ENCODE peak calls at places on chromosomes 1 and 21, in seven cellular contexts. One of them, this sample, is unnamed.
A peak's percentile ranks its signal among the peaks of the same experiment; 100 is the strongest.

GRCh38 chr1:112344754-112345423 is 51.1 kb upstream of the CTTNBP2NL start:
- DNase-seq in CD4-positive, alpha-beta memory T cell: peak; percentile 42
- DNase-seq in ovary: no peak
- DNase-seq in heart left ventricle: no peak
- DNase-seq in breast epithelium: no peak
- DNase-seq in aorta: no peak
- DNase-seq in iPS DF 6.9: no peak
- DNase-seq in this sample: no peak

GRCh38 chr1:154212083-154212482 is 6.0 kb upstream of the CFAP141 start:
- DNase-seq in CD4-positive, alpha-beta memory T cell: no peak
- DNase-seq in ovary: no peak
- DNase-seq in heart left ventricle: peak; percentile 42
- DNase-seq in breast epithelium: no peak
- DNase-seq in aorta: no peak
- DNase-seq in iPS DF 6.9: no peak
- DNase-seq in this sample: no peak

GRCh38 chr21:45167796-45168222 is 93.4 kb downstream of the ADARB1 start:
- DNase-seq in CD4-positive, alpha-beta memory T cell: no peak
- DNase-seq in ovary: no peak
- DNase-seq in heart left ventricle: no peak
- DNase-seq in breast epithelium: no peak
- DNase-seq in aorta: no peak
- DNase-seq in iPS DF 6.9: no peak
- DNase-seq in this sample: no peak

GRCh38 chr1:67019600-67020136 is 34.3 kb downstream of the SLC35D1 start:
- DNase-seq in CD4-positive, alpha-beta memory T cell: no peak
- DNase-seq in ovary: no peak
- DNase-seq in heart left ventricle: peak; percentile 22
- DNase-seq in breast epithelium: no peak
- DNase-seq in aorta: no peak
- DNase-seq in iPS DF 6.9: peak; percentile 16
- DNase-seq in this sample: no peak

GRCh38 chr21:45938453-45938755 is 43.2 kb upstream of the COL6A1 start:
- DNase-seq in CD4-positive, alpha-beta memory T cell: no peak
- DNase-seq in ovary: no peak
- DNase-seq in heart left ventricle: no peak
- DNase-seq in breast epithelium: no peak
- DNase-seq in aorta: no peak
- DNase-seq in iPS DF 6.9: no peak
- DNase-seq in this sample: no peak

GRCh38 chr1:233326319-233326994 is 1.1 kb upstream of the MAP3K21 start:
- DNase-seq in CD4-positive, alpha-beta memory T cell: no peak
- DNase-seq in ovary: peak; percentile 21
- DNase-seq in heart left ventricle: no peak
- DNase-seq in breast epithelium: peak; percentile 29
- DNase-seq in aorta: no peak
- DNase-seq in iPS DF 6.9: no peak
- DNase-seq in this sample: no peak

GRCh38 chr1:154616659-154617345 is 8.8 kb upstream of the ADAR start:
- DNase-seq in CD4-positive, alpha-beta memory T cell: no peak
- DNase-seq in ovary: no peak
- DNase-seq in heart left ventricle: no peak
- DNase-seq in breast epithelium: no peak
- DNase-seq in aorta: no peak
- DNase-seq in iPS DF 6.9: no peak
- DNase-seq in this sample: no peak

GRCh38 chr1:54842206-54842915 is 41.2 kb upstream of the TTC22 start:
- DNase-seq in CD4-positive, alpha-beta memory T cell: no peak
- DNase-seq in ovary: no peak
- DNase-seq in heart left ventricle: no peak
- DNase-seq in breast epithelium: peak; percentile 12
- DNase-seq in aorta: no peak
- DNase-seq in iPS DF 6.9: no peak
- DNase-seq in this sample: no peak

GRCh38 chr1:219542828-219543518 is 69.9 kb downstream of the ZC3H11B start:
- DNase-seq in CD4-positive, alpha-beta memory T cell: no peak
- DNase-seq in ovary: no peak
- DNase-seq in heart left ventricle: no peak
- DNase-seq in breast epithelium: no peak
- DNase-seq in aorta: no peak
- DNase-seq in iPS DF 6.9: no peak
- DNase-seq in this sample: no peak

GRCh38 chr1:107863342-107863741 is 101.6 kb downstream of the VAV3 start:
- DNase-seq in CD4-positive, alpha-beta memory T cell: no peak
- DNase-seq in ovary: no peak
- DNase-seq in heart left ventricle: no peak
- DNase-seq in breast epithelium: no peak
- DNase-seq in aorta: no peak
- DNase-seq in iPS DF 6.9: no peak
- DNase-seq in this sample: no peak

GRCh38 chr21:25115021-25115420 is 492.3 kb downstream of the MRPL39 start:
- DNase-seq in CD4-positive, alpha-beta memory T cell: no peak
- DNase-seq in ovary: no peak
- DNase-seq in heart left ventricle: no peak
- DNase-seq in breast epithelium: no peak
- DNase-seq in aorta: no peak
- DNase-seq in iPS DF 6.9: no peak
- DNase-seq in this sample: no peak

GRCh38 chr1:186421446-186421845 is 39.5 kb downstream of the PDC start:
- DNase-seq in CD4-positive, alpha-beta memory T cell: no peak
- DNase-seq in ovary: no peak
- DNase-seq in heart left ventricle: no peak
- DNase-seq in breast epithelium: no peak
- DNase-seq in aorta: no peak
- DNase-seq in iPS DF 6.9: no peak
- DNase-seq in this sample: no peak

GRCh38 chr1:20511518-20512428 is 3.8 kb upstream of the MUL1 start:
- DNase-seq in CD4-positive, alpha-beta memory T cell: no peak
- DNase-seq in ovary: no peak
- DNase-seq in heart left ventricle: no peak
- DNase-seq in breast epithelium: no peak
- DNase-seq in aorta: peak; percentile 11
- DNase-seq in iPS DF 6.9: no peak
- DNase-seq in this sample: no peak

GRCh38 chr1:112997781-112998180 is 41.8 kb upstream of the SLC16A1 start:
- DNase-seq in CD4-positive, alpha-beta memory T cell: no peak
- DNase-seq in ovary: no peak
- DNase-seq in heart left ventricle: peak; percentile 34
- DNase-seq in breast epithelium: no peak
- DNase-seq in aorta: no peak
- DNase-seq in iPS DF 6.9: no peak
- DNase-seq in this sample: no peak

GRCh38 chr1:175630076-175630475 is 113.3 kb downstream of the TNR start:
- DNase-seq in CD4-positive, alpha-beta memory T cell: no peak
- DNase-seq in ovary: no peak
- DNase-seq in heart left ventricle: no peak
- DNase-seq in breast epithelium: no peak
- DNase-seq in aorta: no peak
- DNase-seq in iPS DF 6.9: no peak
- DNase-seq in this sample: no peak

GRCh38 chr1:155961937-155962336 is 16.4 kb downstream of the ARHGEF2 start:
- DNase-seq in CD4-positive, alpha-beta memory T cell: no peak
- DNase-seq in ovary: peak; percentile 56
- DNase-seq in heart left ventricle: peak; percentile 61
- DNase-seq in breast epithelium: no peak
- DNase-seq in aorta: peak; percentile 95
- DNase-seq in iPS DF 6.9: no peak
- DNase-seq in this sample: peak; percentile 52

GRCh38 chr1:125119024-125119441 is 3934.3 kb downstream of the SRGAP2C start:
- DNase-seq in CD4-positive, alpha-beta memory T cell: no peak
- DNase-seq in ovary: no peak
- DNase-seq in heart left ventricle: no peak
- DNase-seq in breast epithelium: no peak
- DNase-seq in aorta: peak; percentile 69
- DNase-seq in iPS DF 6.9: no peak
- DNase-seq in this sample: no peak

GRCh38 chr21:36446296-36446695 is 33.6 kb downstream of the CLDN14 start:
- DNase-seq in CD4-positive, alpha-beta memory T cell: no peak
- DNase-seq in ovary: no peak
- DNase-seq in heart left ventricle: no peak
- DNase-seq in breast epithelium: no peak
- DNase-seq in aorta: no peak
- DNase-seq in iPS DF 6.9: no peak
- DNase-seq in this sample: no peak

GRCh38 chr1:158951956-158952355 is 20.6 kb downstream of the PYHIN1 start:
- DNase-seq in CD4-positive, alpha-beta memory T cell: no peak
- DNase-seq in ovary: no peak
- DNase-seq in heart left ventricle: no peak
- DNase-seq in breast epithelium: no peak
- DNase-seq in aorta: no peak
- DNase-seq in iPS DF 6.9: no peak
- DNase-seq in this sample: no peak

GRCh38 chr1:183568176-183569041 is 21.9 kb downstream of the NCF2 start:
- DNase-seq in CD4-positive, alpha-beta memory T cell: no peak
- DNase-seq in ovary: no peak
- DNase-seq in heart left ventricle: peak; percentile 63
- DNase-seq in breast epithelium: no peak
- DNase-seq in aorta: no peak
- DNase-seq in iPS DF 6.9: no peak
- DNase-seq in this sample: no peak

GRCh38 chr1:28915036-28915895 is 897 bp downstream of the EPB41 start:
- DNase-seq in CD4-positive, alpha-beta memory T cell: peak; percentile 64
- DNase-seq in ovary: peak; percentile 33
- DNase-seq in heart left ventricle: no peak
- DNase-seq in breast epithelium: no peak
- DNase-seq in aorta: no peak
- DNase-seq in iPS DF 6.9: no peak
- DNase-seq in this sample: peak; percentile 56

GRCh38 chr1:28913786-28914227 is 562 bp upstream of the EPB41 start:
- DNase-seq in CD4-positive, alpha-beta memory T cell: no peak
- DNase-seq in ovary: no peak
- DNase-seq in heart left ventricle: no peak
- DNase-seq in breast epithelium: no peak
- DNase-seq in aorta: no peak
- DNase-seq in iPS DF 6.9: no peak
- DNase-seq in this sample: no peak

GRCh38 chr1:28914228-28915035 is at the start of gene EPB41:
- DNase-seq in CD4-positive, alpha-beta memory T cell: peak; percentile 91
- DNase-seq in ovary: peak; percentile 95
- DNase-seq in heart left ventricle: peak; percentile 90
- DNase-seq in breast epithelium: peak; percentile 82
- DNase-seq in aorta: peak; percentile 96
- DNase-seq in iPS DF 6.9: peak; percentile 98
- DNase-seq in this sample: peak; percentile 98

GRCh38 chr1:28921286-28921869 is 7.0 kb downstream of the EPB41 start:
- DNase-seq in CD4-positive, alpha-beta memory T cell: no peak
- DNase-seq in ovary: no peak
- DNase-seq in heart left ventricle: no peak
- DNase-seq in breast epithelium: no peak
- DNase-seq in aorta: no peak
- DNase-seq in iPS DF 6.9: no peak
- DNase-seq in this sample: no peak

GRCh38 chr1:28917757-28918118 is 3.4 kb downstream of the EPB41 start:
- DNase-seq in CD4-positive, alpha-beta memory T cell: peak; percentile 45
- DNase-seq in ovary: no peak
- DNase-seq in heart left ventricle: no peak
- DNase-seq in breast epithelium: no peak
- DNase-seq in aorta: no peak
- DNase-seq in iPS DF 6.9: no peak
- DNase-seq in this sample: no peak
- H3K27ac ChIP-seq in CD4-positive, alpha-beta memory T cell: no peak overlapping the region
- H3K27ac ChIP-seq in ovary: no peak overlapping the region
- H3K27ac ChIP-seq in heart left ventricle: no peak overlapping the region
- H3K27ac ChIP-seq in breast epithelium: no peak overlapping the region
- H3K27ac ChIP-seq in aorta: no peak overlapping the region
- H3K27ac ChIP-seq in iPS DF 6.9: no peak overlapping the region
- H3K27ac ChIP-seq in this sample: no peak overlapping the region

DNA sequence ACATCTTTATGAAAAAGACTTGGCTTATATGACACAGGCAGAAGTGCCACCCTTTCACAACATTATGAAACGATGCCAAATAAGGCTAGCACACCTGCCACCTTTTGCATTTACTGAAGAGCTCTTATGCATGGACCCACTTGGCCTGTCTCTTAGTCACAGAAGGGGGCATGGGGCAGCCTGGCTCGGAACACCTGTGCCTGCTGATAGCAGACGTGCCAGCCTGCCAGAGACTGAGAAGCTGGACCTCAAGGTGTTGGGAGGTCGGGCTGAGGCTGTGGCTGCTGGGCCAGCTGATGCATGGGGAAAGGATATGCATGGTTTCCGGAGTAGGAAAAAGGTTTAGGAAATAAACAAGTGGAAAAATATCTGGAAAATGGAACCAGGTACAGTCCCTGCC is 21.5 kb downstream of the RCAN1 start:
- DNase-seq in CD4-positive, alpha-beta memory T cell: no peak
- DNase-seq in ovary: no peak
- DNase-seq in heart left ventricle: no peak
- DNase-seq in breast epithelium: no peak
- DNase-seq in aorta: no peak
- DNase-seq in iPS DF 6.9: no peak
- DNase-seq in this sample: no peak
- H3K27ac ChIP-seq in CD4-positive, alpha-beta memory T cell: no peak overlapping the region
- H3K27ac ChIP-seq in ovary: no peak overlapping the region
- H3K27ac ChIP-seq in heart left ventricle: no peak overlapping the region
- H3K27ac ChIP-seq in breast epithelium: peak overlapping the region; percentile 20
- H3K27ac ChIP-seq in aorta: no peak overlapping the region
- H3K27ac ChIP-seq in iPS DF 6.9: no peak overlapping the region
- H3K27ac ChIP-seq in this sample: no peak overlapping the region

GRCh38 chr1:245091171-245091621 is 63.6 kb upstream of the KIF26B start:
- DNase-seq in CD4-positive, alpha-beta memory T cell: no peak
- DNase-seq in ovary: no peak
- DNase-seq in heart left ventricle: no peak
- DNase-seq in breast epithelium: no peak
- DNase-seq in aorta: no peak
- DNase-seq in iPS DF 6.9: no peak
- DNase-seq in this sample: no peak
- H3K27ac ChIP-seq in CD4-positive, alpha-beta memory T cell: no peak overlapping the region
- H3K27ac ChIP-seq in ovary: no peak overlapping the region
- H3K27ac ChIP-seq in heart left ventricle: no peak overlapping the region
- H3K27ac ChIP-seq in breast epithelium: no peak overlapping the region
- H3K27ac ChIP-seq in aorta: no peak overlapping the region
- H3K27ac ChIP-seq in iPS DF 6.9: no peak overlapping the region
- H3K27ac ChIP-seq in this sample: no peak overlapping the region

GRCh38 chr1:12643079-12643478 is 806 bp upstream of the AADACL4 start:
- DNase-seq in CD4-positive, alpha-beta memory T cell: no peak
- DNase-seq in ovary: no peak
- DNase-seq in heart left ventricle: no peak
- DNase-seq in breast epithelium: no peak
- DNase-seq in aorta: no peak
- DNase-seq in iPS DF 6.9: no peak
- DNase-seq in this sample: no peak
- H3K27ac ChIP-seq in CD4-positive, alpha-beta memory T cell: no peak overlapping the region
- H3K27ac ChIP-seq in ovary: no peak overlapping the region
- H3K27ac ChIP-seq in heart left ventricle: no peak overlapping the region
- H3K27ac ChIP-seq in breast epithelium: no peak overlapping the region
- H3K27ac ChIP-seq in aorta: no peak overlapping the region
- H3K27ac ChIP-seq in iPS DF 6.9: no peak overlapping the region
- H3K27ac ChIP-seq in this sample: no peak overlapping the region

This sample was measured in WERI-Rb-1.